ENCODE peak calls at places on chromosomes 4 and X, in six cellular contexts. L is CD8-positive, alpha-beta memory T cell; Y is Karpas-422; W is EL; J is kidney tubule cell; C is C1 segment of cervical spinal cord. Q is an unnamed sample.

GRCh38 chrX:14015941-14016340 is 13.8 kb downstream of the GEMIN8 start:
- DNase-seq in L (no peak), Y (no peak), W (no peak), J (no peak), C (no peak), Q (no peak)

GRCh38 chrX:100976211-100976610 is 6.7 kb downstream of the ARL13A start:
- DNase-seq in L (no peak), Y (no peak), W (peak), J (peak), C (no peak), Q (no peak)

GRCh38 chrX:916235-916609 is 285.6 kb downstream of the SHOX start:
- DNase-seq in L (no peak), Y (no peak), W (peak), J (no peak), C (no peak), Q (no peak)

GRCh38 chrX:102712967-102713677 is 874 bp downstream of the GPRASP2 start:
- DNase-seq in L (no peak), Y (no peak), W (peak), J (peak), C (peak), Q (peak)

GRCh38 chr4:42282081-42282901 is 115.0 kb upstream of the SHISA3 start:
- DNase-seq in L (peak), Y (peak), W (peak), J (peak), C (peak), Q (peak)

GRCh38 chr4:8131210-8131609 is 27.4 kb downstream of the ABLIM2 start:
- DNase-seq in L (no peak), Y (no peak), W (no peak), J (no peak), C (no peak), Q (no peak)

GRCh38 chr4:104494822-104495559 is at the start of gene CXXC4:
- DNase-seq in L (peak), Y (no peak), W (peak), J (peak), C (peak), Q (peak)

GRCh38 chrX:1596676-1597344 is 5.4 kb downstream of the AKAP17A start:
- DNase-seq in L (no peak), Y (no peak), W (no peak), J (no peak), C (no peak), Q (no peak)

GRCh38 chr4:172256820-172257219 is 443.6 kb downstream of the GALNTL6 start:
- DNase-seq in L (no peak), Y (no peak), W (no peak), J (no peak), C (no peak), Q (no peak)

GRCh38 chrX:111360839-111361238 is 51.2 kb downstream of the DCX start:
- DNase-seq in L (no peak), Y (no peak), W (no peak), J (no peak), C (no peak), Q (no peak)

GRCh38 chr4:3311095-3311372 is 18.2 kb downstream of the RGS12 start:
- DNase-seq in L (no peak), Y (no peak), W (no peak), J (no peak), C (no peak), Q (no peak)

GRCh38 chr4:108148316-108148715 is 20.4 kb downstream of the LEF1 start:
- DNase-seq in L (no peak), Y (no peak), W (no peak), J (no peak), C (no peak), Q (no peak)

GRCh38 chr4:121185960-121186359 is 21.8 kb upstream of the TNIP3 start:
- DNase-seq in L (no peak), Y (peak), W (no peak), J (no peak), C (no peak), Q (no peak)

GRCh38 chr4:1880332-1880731 is 9.1 kb downstream of the NSD2 start:
- DNase-seq in L (no peak), Y (no peak), W (no peak), J (no peak), C (no peak), Q (no peak)

GRCh38 chr4:48152259-48152658 is 18.2 kb upstream of the TXK start:
- DNase-seq in L (no peak), Y (no peak), W (no peak), J (no peak), C (no peak), Q (no peak)

GRCh38 chr4:108690738-108691137 is 40.3 kb downstream of the OSTC start:
- DNase-seq in L (no peak), Y (no peak), W (no peak), J (no peak), C (no peak), Q (no peak)

GRCh38 chr4:105560488-105560887 is 8.1 kb downstream of the ARHGEF38 start:
- DNase-seq in L (no peak), Y (no peak), W (no peak), J (peak), C (no peak), Q (no peak)

GRCh38 chr4:168411318-168412150 is 68.8 kb downstream of the DDX60L start:
- DNase-seq in L (no peak), Y (no peak), W (no peak), J (no peak), C (no peak), Q (no peak)

GRCh38 chrX:53716328-53717088 is 30.0 kb upstream of the HUWE1 start:
- DNase-seq in L (peak), Y (no peak), W (peak), J (peak), C (no peak), Q (no peak)

GRCh38 chrX:17553451-17553850 is 178.5 kb downstream of the NHS start:
- DNase-seq in L (no peak), Y (no peak), W (peak), J (peak), C (no peak), Q (no peak)

GRCh38 chr4:143225167-143225566 is 40.5 kb downstream of the USP38 start:
- DNase-seq in L (no peak), Y (no peak), W (no peak), J (no peak), C (no peak), Q (no peak)

GRCh38 chr4:152524429-152524828 is 11.5 kb downstream of the FBXW7 start:
- DNase-seq in L (peak), Y (no peak), W (no peak), J (no peak), C (no peak), Q (no peak)

GRCh38 chr4:88489100-88489761 is 32.3 kb downstream of the HERC5 start:
- DNase-seq in L (no peak), Y (no peak), W (no peak), J (no peak), C (no peak), Q (no peak)

GRCh38 chr4:153344131-153345010 is at the start of gene MND1:
- DNase-seq in L (peak), Y (peak), W (peak), J (peak), C (peak), Q (peak)

GRCh38 chr4:67035986-67036385 is 509.3 kb downstream of the CENPC start:
- DNase-seq in L (no peak), Y (no peak), W (no peak), J (peak), C (no peak), Q (no peak)

GRCh38 chr4:103099691-103100392 is at the start of gene BDH2:
- DNase-seq in L (peak), Y (peak), W (peak), J (peak), C (peak), Q (no peak)

GRCh38 chrX:41720125-41720780 is 3.7 kb upstream of the GPR82 start:
- DNase-seq in L (peak), Y (no peak), W (no peak), J (peak), C (no peak), Q (no peak)

GRCh38 chr4:53786632-53787031 is 195.3 kb upstream of the LNX1 start:
- DNase-seq in L (no peak), Y (peak), W (no peak), J (no peak), C (no peak), Q (no peak)

GRCh38 chrX:40097101-40097491 is 662 bp downstream of the BCOR start:
- DNase-seq in L (no peak), Y (peak), W (no peak), J (no peak), C (no peak), Q (no peak)

GRCh38 chrX:106281383-106281782 is 113.3 kb downstream of the PWWP3B start:
- DNase-seq in L (no peak), Y (no peak), W (no peak), J (no peak), C (no peak), Q (no peak)

GRCh38 chrX:115560978-115561604 is at the start of gene PLS3:
- DNase-seq in L (no peak), Y (no peak), W (peak), J (peak), C (peak), Q (peak)

GRCh38 chr4:75841641-75842520 is 60.4 kb downstream of the PPEF2 start:
- DNase-seq in L (no peak), Y (no peak), W (no peak), J (peak), C (no peak), Q (no peak)

GRCh38 chr4:160980091-160980490 is 1183.7 kb downstream of the FSTL5 start:
- DNase-seq in L (no peak), Y (no peak), W (no peak), J (no peak), C (no peak), Q (no peak)

GRCh38 chr4:1040344-1041146 is 29.1 kb downstream of the FGFRL1 start:
- DNase-seq in L (no peak), Y (no peak), W (no peak), J (no peak), C (no peak), Q (no peak)

GRCh38 chr4:160510925-160511324 is 1408.0 kb downstream of the RAPGEF2 start:
- DNase-seq in L (no peak), Y (no peak), W (no peak), J (peak), C (no peak), Q (no peak)

GRCh38 chr4:153222162-153222789 is 18.0 kb downstream of the TRIM2 start:
- DNase-seq in L (peak), Y (peak), W (peak), J (peak), C (peak), Q (no peak)